ENCODE peak calls at places on chromosome 14, in eight cellular contexts. One of them, this sample, is unnamed.

GRCh38 chr14:102499401-102500189 is 10.0 kb downstream of the ANKRD9 start:
- DNase-seq in RWPE1: no peak
- DNase-seq in body of pancreas: no peak
- DNase-seq in lung microvascular endothelial cell: no peak
- DNase-seq in lower leg skin: peak
- DNase-seq in midbrain: no peak
- DNase-seq in activated CD4-positive, alpha-beta T cell treated with anti-CD3 and anti-CD28 coated beads for 1 hour: no peak
- DNase-seq in type B pancreatic cell: no peak
- DNase-seq in this sample: no peak

GRCh38 chr14:57847096-57847495 is 18.8 kb downstream of the SLC35F4 start:
- DNase-seq in RWPE1: no peak
- DNase-seq in body of pancreas: no peak
- DNase-seq in lung microvascular endothelial cell: no peak
- DNase-seq in lower leg skin: no peak
- DNase-seq in midbrain: no peak
- DNase-seq in activated CD4-positive, alpha-beta T cell treated with anti-CD3 and anti-CD28 coated beads for 1 hour: no peak
- DNase-seq in type B pancreatic cell: no peak
- DNase-seq in this sample: no peak

GRCh38 chr14:92607702-92608429 is 94.3 kb downstream of the RIN3 start:
- DNase-seq in RWPE1: no peak
- DNase-seq in body of pancreas: no peak
- DNase-seq in lung microvascular endothelial cell: peak
- DNase-seq in lower leg skin: no peak
- DNase-seq in midbrain: no peak
- DNase-seq in activated CD4-positive, alpha-beta T cell treated with anti-CD3 and anti-CD28 coated beads for 1 hour: no peak
- DNase-seq in type B pancreatic cell: no peak
- DNase-seq in this sample: no peak

GRCh38 chr14:49977126-49977841 is 84.4 kb downstream of the ARF6 start:
- DNase-seq in RWPE1: no peak
- DNase-seq in body of pancreas: no peak
- DNase-seq in lung microvascular endothelial cell: no peak
- DNase-seq in lower leg skin: peak
- DNase-seq in midbrain: no peak
- DNase-seq in activated CD4-positive, alpha-beta T cell treated with anti-CD3 and anti-CD28 coated beads for 1 hour: peak
- DNase-seq in type B pancreatic cell: no peak
- DNase-seq in this sample: no peak

GRCh38 chr14:74946659-74947281 is 8.6 kb downstream of the PGF start:
- DNase-seq in RWPE1: no peak
- DNase-seq in body of pancreas: no peak
- DNase-seq in lung microvascular endothelial cell: peak
- DNase-seq in lower leg skin: no peak
- DNase-seq in midbrain: no peak
- DNase-seq in activated CD4-positive, alpha-beta T cell treated with anti-CD3 and anti-CD28 coated beads for 1 hour: no peak
- DNase-seq in type B pancreatic cell: no peak
- DNase-seq in this sample: no peak

GRCh38 chr14:95432152-95433093 is 84.0 kb downstream of the SYNE3 start:
- DNase-seq in RWPE1: peak
- DNase-seq in body of pancreas: peak
- DNase-seq in lung microvascular endothelial cell: peak
- DNase-seq in lower leg skin: no peak
- DNase-seq in midbrain: peak
- DNase-seq in activated CD4-positive, alpha-beta T cell treated with anti-CD3 and anti-CD28 coated beads for 1 hour: no peak
- DNase-seq in type B pancreatic cell: no peak
- DNase-seq in this sample: peak

GRCh38 chr14:44944107-44944506 is 17.6 kb downstream of the KLHL28 start:
- DNase-seq in RWPE1: no peak
- DNase-seq in body of pancreas: no peak
- DNase-seq in lung microvascular endothelial cell: no peak
- DNase-seq in lower leg skin: no peak
- DNase-seq in midbrain: no peak
- DNase-seq in activated CD4-positive, alpha-beta T cell treated with anti-CD3 and anti-CD28 coated beads for 1 hour: no peak
- DNase-seq in type B pancreatic cell: no peak
- DNase-seq in this sample: no peak

GRCh38 chr14:75279153-75279738 is 618 bp downstream of the FOS start:
- DNase-seq in RWPE1: peak
- DNase-seq in body of pancreas: peak
- DNase-seq in lung microvascular endothelial cell: peak
- DNase-seq in lower leg skin: peak
- DNase-seq in midbrain: peak
- DNase-seq in activated CD4-positive, alpha-beta T cell treated with anti-CD3 and anti-CD28 coated beads for 1 hour: peak
- DNase-seq in type B pancreatic cell: no peak
- DNase-seq in this sample: peak

GRCh38 chr14:50619569-50620141 is 48.5 kb downstream of the SAV1 start:
- DNase-seq in RWPE1: peak
- DNase-seq in body of pancreas: no peak
- DNase-seq in lung microvascular endothelial cell: peak
- DNase-seq in lower leg skin: no peak
- DNase-seq in midbrain: peak
- DNase-seq in activated CD4-positive, alpha-beta T cell treated with anti-CD3 and anti-CD28 coated beads for 1 hour: no peak
- DNase-seq in type B pancreatic cell: no peak
- DNase-seq in this sample: peak

GRCh38 chr14:32083789-32084188 is 6.7 kb downstream of the ARHGAP5 start:
- DNase-seq in RWPE1: no peak
- DNase-seq in body of pancreas: no peak
- DNase-seq in lung microvascular endothelial cell: no peak
- DNase-seq in lower leg skin: no peak
- DNase-seq in midbrain: no peak
- DNase-seq in activated CD4-positive, alpha-beta T cell treated with anti-CD3 and anti-CD28 coated beads for 1 hour: no peak
- DNase-seq in type B pancreatic cell: no peak
- DNase-seq in this sample: no peak

GRCh38 chr14:39232554-39233415 is 930 bp upstream of the MIA2 start:
- DNase-seq in RWPE1: no peak
- DNase-seq in body of pancreas: no peak
- DNase-seq in lung microvascular endothelial cell: peak
- DNase-seq in lower leg skin: no peak
- DNase-seq in midbrain: no peak
- DNase-seq in activated CD4-positive, alpha-beta T cell treated with anti-CD3 and anti-CD28 coated beads for 1 hour: no peak
- DNase-seq in type B pancreatic cell: no peak
- DNase-seq in this sample: no peak

GRCh38 chr14:59507063-59507751 is 22.9 kb downstream of the JKAMP start:
- DNase-seq in RWPE1: peak
- DNase-seq in body of pancreas: peak
- DNase-seq in lung microvascular endothelial cell: peak
- DNase-seq in lower leg skin: peak
- DNase-seq in midbrain: peak
- DNase-seq in activated CD4-positive, alpha-beta T cell treated with anti-CD3 and anti-CD28 coated beads for 1 hour: no peak
- DNase-seq in type B pancreatic cell: no peak
- DNase-seq in this sample: peak

GRCh38 chr14:65286443-65286842 is 126.1 kb upstream of the FUT8 start:
- DNase-seq in RWPE1: no peak
- DNase-seq in body of pancreas: no peak
- DNase-seq in lung microvascular endothelial cell: no peak
- DNase-seq in lower leg skin: no peak
- DNase-seq in midbrain: peak
- DNase-seq in activated CD4-positive, alpha-beta T cell treated with anti-CD3 and anti-CD28 coated beads for 1 hour: no peak
- DNase-seq in type B pancreatic cell: no peak
- DNase-seq in this sample: no peak

GRCh38 chr14:74952195-74952665 is 3.2 kb downstream of the PGF start:
- DNase-seq in RWPE1: no peak
- DNase-seq in body of pancreas: no peak
- DNase-seq in lung microvascular endothelial cell: no peak
- DNase-seq in lower leg skin: no peak
- DNase-seq in midbrain: no peak
- DNase-seq in activated CD4-positive, alpha-beta T cell treated with anti-CD3 and anti-CD28 coated beads for 1 hour: no peak
- DNase-seq in type B pancreatic cell: no peak
- DNase-seq in this sample: no peak

GRCh38 chr14:77064535-77065178 is 33.4 kb upstream of the CIPC start:
- DNase-seq in RWPE1: no peak
- DNase-seq in body of pancreas: no peak
- DNase-seq in lung microvascular endothelial cell: no peak
- DNase-seq in lower leg skin: no peak
- DNase-seq in midbrain: no peak
- DNase-seq in activated CD4-positive, alpha-beta T cell treated with anti-CD3 and anti-CD28 coated beads for 1 hour: no peak
- DNase-seq in type B pancreatic cell: no peak
- DNase-seq in this sample: no peak

GRCh38 chr14:86570371-86570770 is 1040.4 kb downstream of the FLRT2 start:
- DNase-seq in RWPE1: no peak
- DNase-seq in body of pancreas: no peak
- DNase-seq in lung microvascular endothelial cell: no peak
- DNase-seq in lower leg skin: no peak
- DNase-seq in midbrain: no peak
- DNase-seq in activated CD4-positive, alpha-beta T cell treated with anti-CD3 and anti-CD28 coated beads for 1 hour: no peak
- DNase-seq in type B pancreatic cell: no peak
- DNase-seq in this sample: no peak

GRCh38 chr14:83867871-83868270 is 1662.1 kb upstream of the FLRT2 start:
- DNase-seq in RWPE1: no peak
- DNase-seq in body of pancreas: no peak
- DNase-seq in lung microvascular endothelial cell: no peak
- DNase-seq in lower leg skin: no peak
- DNase-seq in midbrain: no peak
- DNase-seq in activated CD4-positive, alpha-beta T cell treated with anti-CD3 and anti-CD28 coated beads for 1 hour: no peak
- DNase-seq in type B pancreatic cell: no peak
- DNase-seq in this sample: no peak

GRCh38 chr14:87745507-87746118 is 247.4 kb downstream of the GALC start:
- DNase-seq in RWPE1: peak
- DNase-seq in body of pancreas: peak
- DNase-seq in lung microvascular endothelial cell: peak
- DNase-seq in lower leg skin: no peak
- DNase-seq in midbrain: no peak
- DNase-seq in activated CD4-positive, alpha-beta T cell treated with anti-CD3 and anti-CD28 coated beads for 1 hour: no peak
- DNase-seq in type B pancreatic cell: no peak
- DNase-seq in this sample: no peak

GRCh38 chr14:35963209-35963608 is 137.1 kb downstream of the BRMS1L start:
- DNase-seq in RWPE1: no peak
- DNase-seq in body of pancreas: no peak
- DNase-seq in lung microvascular endothelial cell: peak
- DNase-seq in lower leg skin: no peak
- DNase-seq in midbrain: no peak
- DNase-seq in activated CD4-positive, alpha-beta T cell treated with anti-CD3 and anti-CD28 coated beads for 1 hour: no peak
- DNase-seq in type B pancreatic cell: no peak
- DNase-seq in this sample: peak

GRCh38 chr14:72607386-72608125 is 286.3 kb downstream of the DPF3 start:
- DNase-seq in RWPE1: no peak
- DNase-seq in body of pancreas: no peak
- DNase-seq in lung microvascular endothelial cell: no peak
- DNase-seq in lower leg skin: peak
- DNase-seq in midbrain: no peak
- DNase-seq in activated CD4-positive, alpha-beta T cell treated with anti-CD3 and anti-CD28 coated beads for 1 hour: no peak
- DNase-seq in type B pancreatic cell: peak
- DNase-seq in this sample: no peak

GRCh38 chr14:75290851-75291250 is 12.2 kb downstream of the FOS start:
- DNase-seq in RWPE1: no peak
- DNase-seq in body of pancreas: no peak
- DNase-seq in lung microvascular endothelial cell: no peak
- DNase-seq in lower leg skin: peak
- DNase-seq in midbrain: no peak
- DNase-seq in activated CD4-positive, alpha-beta T cell treated with anti-CD3 and anti-CD28 coated beads for 1 hour: no peak
- DNase-seq in type B pancreatic cell: no peak
- DNase-seq in this sample: no peak

GRCh38 chr14:34436118-34436905 is 25.7 kb downstream of the SPTSSA start:
- DNase-seq in RWPE1: no peak
- DNase-seq in body of pancreas: no peak
- DNase-seq in lung microvascular endothelial cell: peak
- DNase-seq in lower leg skin: no peak
- DNase-seq in midbrain: no peak
- DNase-seq in activated CD4-positive, alpha-beta T cell treated with anti-CD3 and anti-CD28 coated beads for 1 hour: no peak
- DNase-seq in type B pancreatic cell: no peak
- DNase-seq in this sample: no peak

GRCh38 chr14:35696119-35696518 is 113.0 kb downstream of the RALGAPA1 start:
- DNase-seq in RWPE1: no peak
- DNase-seq in body of pancreas: no peak
- DNase-seq in lung microvascular endothelial cell: no peak
- DNase-seq in lower leg skin: no peak
- DNase-seq in midbrain: no peak
- DNase-seq in activated CD4-positive, alpha-beta T cell treated with anti-CD3 and anti-CD28 coated beads for 1 hour: no peak
- DNase-seq in type B pancreatic cell: no peak
- DNase-seq in this sample: no peak

GRCh38 chr14:37592288-37593274 is 2.5 kb downstream of the FOXA1 start:
- DNase-seq in RWPE1: no peak
- DNase-seq in body of pancreas: no peak
- DNase-seq in lung microvascular endothelial cell: no peak
- DNase-seq in lower leg skin: no peak
- DNase-seq in midbrain: no peak
- DNase-seq in activated CD4-positive, alpha-beta T cell treated with anti-CD3 and anti-CD28 coated beads for 1 hour: no peak
- DNase-seq in type B pancreatic cell: no peak
- DNase-seq in this sample: no peak

GRCh38 chr14:53516261-53516774 is 363.2 kb upstream of the DDHD1 start:
- DNase-seq in RWPE1: no peak
- DNase-seq in body of pancreas: no peak
- DNase-seq in lung microvascular endothelial cell: no peak
- DNase-seq in lower leg skin: no peak
- DNase-seq in midbrain: no peak
- DNase-seq in activated CD4-positive, alpha-beta T cell treated with anti-CD3 and anti-CD28 coated beads for 1 hour: no peak
- DNase-seq in type B pancreatic cell: no peak
- DNase-seq in this sample: no peak

GRCh38 chr14:20612403-20612802 is 21.2 kb upstream of the RNASE12 start:
- DNase-seq in RWPE1: no peak
- DNase-seq in body of pancreas: no peak
- DNase-seq in lung microvascular endothelial cell: no peak
- DNase-seq in lower leg skin: no peak
- DNase-seq in midbrain: no peak
- DNase-seq in activated CD4-positive, alpha-beta T cell treated with anti-CD3 and anti-CD28 coated beads for 1 hour: no peak
- DNase-seq in type B pancreatic cell: no peak
- DNase-seq in this sample: no peak

GRCh38 chr14:22177870-22178269 is 411.2 kb downstream of the DAD1 start:
- DNase-seq in RWPE1: no peak
- DNase-seq in body of pancreas: no peak
- DNase-seq in lung microvascular endothelial cell: no peak
- DNase-seq in lower leg skin: no peak
- DNase-seq in midbrain: no peak
- DNase-seq in activated CD4-positive, alpha-beta T cell treated with anti-CD3 and anti-CD28 coated beads for 1 hour: no peak
- DNase-seq in type B pancreatic cell: no peak
- DNase-seq in this sample: no peak

GRCh38 chr14:88199882-88200281 is 123.2 kb downstream of the KCNK10 start:
- DNase-seq in RWPE1: no peak
- DNase-seq in body of pancreas: no peak
- DNase-seq in lung microvascular endothelial cell: no peak
- DNase-seq in lower leg skin: no peak
- DNase-seq in midbrain: no peak
- DNase-seq in activated CD4-positive, alpha-beta T cell treated with anti-CD3 and anti-CD28 coated beads for 1 hour: no peak
- DNase-seq in type B pancreatic cell: no peak
- DNase-seq in this sample: no peak

GRCh38 chr14:90693413-90693812 is 122.8 kb downstream of the TTC7B start:
- DNase-seq in RWPE1: no peak
- DNase-seq in body of pancreas: no peak
- DNase-seq in lung microvascular endothelial cell: no peak
- DNase-seq in lower leg skin: no peak
- DNase-seq in midbrain: no peak
- DNase-seq in activated CD4-positive, alpha-beta T cell treated with anti-CD3 and anti-CD28 coated beads for 1 hour: no peak
- DNase-seq in type B pancreatic cell: no peak
- DNase-seq in this sample: no peak

GRCh38 chr14:99716091-99716849 is 32.2 kb downstream of the CYP46A1 start:
- DNase-seq in RWPE1: no peak
- DNase-seq in body of pancreas: no peak
- DNase-seq in lung microvascular endothelial cell: no peak
- DNase-seq in lower leg skin: peak
- DNase-seq in midbrain: no peak
- DNase-seq in activated CD4-positive, alpha-beta T cell treated with anti-CD3 and anti-CD28 coated beads for 1 hour: no peak
- DNase-seq in type B pancreatic cell: peak
- DNase-seq in this sample: no peak

GRCh38 chr14:74962059-74962458 is 6.7 kb upstream of the PGF start:
- DNase-seq in RWPE1: no peak
- DNase-seq in body of pancreas: no peak
- DNase-seq in lung microvascular endothelial cell: no peak
- DNase-seq in lower leg skin: no peak
- DNase-seq in midbrain: no peak
- DNase-seq in activated CD4-positive, alpha-beta T cell treated with anti-CD3 and anti-CD28 coated beads for 1 hour: no peak
- DNase-seq in type B pancreatic cell: no peak
- DNase-seq in this sample: no peak

GRCh38 chr14:71289536-71289935 is 382.3 kb downstream of the PCNX1 start:
- DNase-seq in RWPE1: no peak
- DNase-seq in body of pancreas: no peak
- DNase-seq in lung microvascular endothelial cell: no peak
- DNase-seq in lower leg skin: no peak
- DNase-seq in midbrain: no peak
- DNase-seq in activated CD4-positive, alpha-beta T cell treated with anti-CD3 and anti-CD28 coated beads for 1 hour: no peak
- DNase-seq in type B pancreatic cell: no peak
- DNase-seq in this sample: no peak

GRCh38 chr14:97213720-97214119 is 416.5 kb downstream of the VRK1 start:
- DNase-seq in RWPE1: no peak
- DNase-seq in body of pancreas: no peak
- DNase-seq in lung microvascular endothelial cell: no peak
- DNase-seq in lower leg skin: no peak
- DNase-seq in midbrain: no peak
- DNase-seq in activated CD4-positive, alpha-beta T cell treated with anti-CD3 and anti-CD28 coated beads for 1 hour: no peak
- DNase-seq in type B pancreatic cell: no peak
- DNase-seq in this sample: no peak

GRCh38 chr14:94663965-94664704 is 51.9 kb downstream of the SERPINA3 start:
- DNase-seq in RWPE1: no peak
- DNase-seq in body of pancreas: no peak
- DNase-seq in lung microvascular endothelial cell: peak
- DNase-seq in lower leg skin: peak
- DNase-seq in midbrain: no peak
- DNase-seq in activated CD4-positive, alpha-beta T cell treated with anti-CD3 and anti-CD28 coated beads for 1 hour: no peak
- DNase-seq in type B pancreatic cell: peak
- DNase-seq in this sample: no peak

This sample was measured in cerebellar cortex.